ENCODE peak calls at places on chromosomes 5 and 9, in nine cellular contexts. A is K562, L is transverse colon, I is spleen, W is IMR-90, H is uterus, V is Peyer's patch, F is tibial nerve, E is lower leg skin. G is an unnamed sample.

GRCh38 chr5:459562-460412 is 16.8 kb downstream of the EXOC3 start:
- DNase-seq in A (no peak), L (peak), I (peak), W (no peak), H (no peak), V (peak), F (no peak), E (peak), G (no peak)

GRCh38 chr9:88998506-88998905 is 7.2 kb downstream of the S1PR3 start:
- DNase-seq in A (no peak), L (no peak), I (no peak), W (no peak), H (no peak), V (no peak), F (no peak), E (no peak), G (no peak)

GRCh38 chr5:36642089-36642488 is 35.7 kb downstream of the SLC1A3 start:
- DNase-seq in A (no peak), L (no peak), I (no peak), W (no peak), H (no peak), V (no peak), F (no peak), E (no peak), G (no peak)

GRCh38 chr5:62419609-62420008 is 7.0 kb downstream of the IPO11 start:
- DNase-seq in A (no peak), L (no peak), I (no peak), W (no peak), H (no peak), V (no peak), F (no peak), E (no peak), G (no peak)

GRCh38 chr5:68953885-68954617 is 139.8 kb upstream of the SLC30A5 start:
- DNase-seq in A (no peak), L (no peak), I (no peak), W (no peak), H (peak), V (no peak), F (peak), E (no peak), G (no peak)

GRCh38 chr9:35696520-35697215 is 6.9 kb upstream of the TPM2 start:
- DNase-seq in A (peak), L (peak), I (peak), W (peak), H (peak), V (peak), F (peak), E (no peak), G (peak)

GRCh38 chr5:95591490-95591901 is 28.4 kb upstream of the GPR150 start:
- DNase-seq in A (no peak), L (no peak), I (no peak), W (peak), H (no peak), V (no peak), F (no peak), E (no peak), G (peak)

GRCh38 chr9:102842421-102842820 is 152.7 kb upstream of the CYLC2 start:
- DNase-seq in A (no peak), L (no peak), I (no peak), W (no peak), H (no peak), V (no peak), F (no peak), E (no peak), G (no peak)

GRCh38 chr9:98503867-98504800 is 204.6 kb downstream of the GABBR2 start:
- DNase-seq in A (no peak), L (no peak), I (no peak), W (no peak), H (no peak), V (no peak), F (no peak), E (no peak), G (no peak)

GRCh38 chr9:130794923-130795495 is 40.0 kb upstream of the ABL1 start:
- DNase-seq in A (no peak), L (no peak), I (no peak), W (no peak), H (no peak), V (no peak), F (no peak), E (no peak), G (no peak)

GRCh38 chr5:1883925-1884637 is 1.4 kb upstream of the IRX4 start:
- DNase-seq in A (no peak), L (no peak), I (peak), W (no peak), H (no peak), V (no peak), F (no peak), E (no peak), G (no peak)

GRCh38 chr5:142726188-142726731 is 40.4 kb upstream of the FGF1 start:
- DNase-seq in A (no peak), L (no peak), I (no peak), W (peak), H (no peak), V (no peak), F (no peak), E (no peak), G (peak)

GRCh38 chr5:10485142-10485795 is 43.6 kb downstream of the ROPN1L start:
- DNase-seq in A (peak), L (no peak), I (peak), W (peak), H (no peak), V (no peak), F (peak), E (no peak), G (peak)

GRCh38 chr5:1228121-1228520 is 2.9 kb downstream of the SLC6A18 start:
- DNase-seq in A (no peak), L (no peak), I (no peak), W (no peak), H (no peak), V (no peak), F (no peak), E (no peak), G (no peak)

GRCh38 chr9:117084221-117084620 is 330.6 kb downstream of the ASTN2 start:
- DNase-seq in A (no peak), L (no peak), I (no peak), W (no peak), H (no peak), V (no peak), F (no peak), E (no peak), G (no peak)

GRCh38 chr5:72129730-72130129 is 22.5 kb downstream of the MAP1B start:
- DNase-seq in A (no peak), L (no peak), I (no peak), W (peak), H (no peak), V (no peak), F (no peak), E (no peak), G (no peak)

GRCh38 chr5:132098151-132098594 is 24.6 kb downstream of the CSF2 start:
- DNase-seq in A (peak), L (no peak), I (no peak), W (peak), H (no peak), V (no peak), F (no peak), E (peak), G (no peak)

GRCh38 chr9:126169736-126170135 is 156.9 kb upstream of the MVB12B start:
- DNase-seq in A (no peak), L (no peak), I (peak), W (no peak), H (no peak), V (no peak), F (no peak), E (no peak), G (no peak)

GRCh38 chr5:53011233-53011632 is 22.1 kb downstream of the ITGA2 start:
- DNase-seq in A (no peak), L (no peak), I (no peak), W (no peak), H (no peak), V (no peak), F (no peak), E (no peak), G (no peak)

GRCh38 chr9:109699019-109699418 is 81.0 kb upstream of the PALM2AKAP2 start:
- DNase-seq in A (no peak), L (no peak), I (no peak), W (no peak), H (no peak), V (no peak), F (no peak), E (no peak), G (no peak)

DNA sequence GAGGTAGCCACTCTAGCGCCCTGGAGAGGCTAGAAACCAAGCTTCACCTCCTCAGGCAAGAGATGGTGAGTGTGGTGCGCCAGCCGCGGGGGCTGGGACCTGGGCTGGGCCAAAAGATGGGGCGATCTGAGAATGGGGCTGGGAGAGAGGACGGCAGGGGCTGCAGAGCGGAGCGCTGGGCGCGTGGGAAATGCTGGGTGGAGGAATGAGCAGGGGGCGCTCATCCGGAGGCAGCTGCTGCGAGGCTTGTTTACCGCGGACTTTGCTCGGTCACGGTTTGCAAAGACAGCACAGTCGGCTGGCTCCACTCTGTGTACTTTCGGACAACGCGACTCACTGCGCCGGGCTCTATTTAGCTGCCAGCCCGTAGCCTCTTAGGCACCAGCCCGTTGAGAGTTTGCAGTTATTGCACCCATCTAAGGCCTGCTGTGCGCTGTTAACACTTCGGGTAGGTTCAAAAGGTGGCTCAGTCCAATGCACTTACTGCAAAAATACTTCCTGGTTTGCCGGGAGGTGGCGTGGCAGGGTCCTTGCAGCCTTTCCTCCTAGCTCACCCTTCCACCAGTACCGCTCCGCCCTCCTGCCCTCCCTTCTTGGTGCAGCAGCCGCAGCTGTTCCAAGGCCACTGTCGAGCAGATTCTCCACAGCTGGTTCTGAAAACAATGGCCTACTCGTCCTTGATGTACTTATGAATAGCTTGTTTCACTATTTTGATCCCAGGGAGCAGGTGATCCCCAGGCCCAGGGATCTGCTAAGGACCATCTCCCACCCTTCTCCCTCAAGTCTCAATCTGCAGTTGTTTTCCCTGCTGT is 1.3 kb downstream of the LURAP1L start:
- DNase-seq in A (peak), L (peak), I (peak), W (peak), H (peak), V (peak), F (peak), E (peak), G (peak)
- TF ChIP-seq POLR2A in A (no peak), L (peak), I (no peak), W (peak), H (no peak), V (peak), F (peak), E (no peak), G (peak)

GRCh38 chr9:4303002-4303401 is 3.1 kb upstream of the GLIS3 start:
- DNase-seq in A (no peak), L (no peak), I (no peak), W (peak), H (no peak), V (no peak), F (no peak), E (no peak), G (no peak)

GRCh38 chr9:4305586-4305985 is 5.7 kb upstream of the GLIS3 start:
- DNase-seq in A (no peak), L (no peak), I (no peak), W (no peak), H (no peak), V (no peak), F (no peak), E (no peak), G (no peak)

GRCh38 chr9:4306066-4306787 is 6.4 kb upstream of the GLIS3 start:
- DNase-seq in A (no peak), L (no peak), I (no peak), W (peak), H (no peak), V (no peak), F (no peak), E (no peak), G (no peak)

GRCh38 chr9:4306788-4307144 is 6.9 kb upstream of the GLIS3 start:
- DNase-seq in A (no peak), L (no peak), I (no peak), W (no peak), H (no peak), V (no peak), F (no peak), E (no peak), G (no peak)

GRCh38 chr9:4305065-4305481 is 5.2 kb upstream of the GLIS3 start:
- DNase-seq in A (no peak), L (no peak), I (no peak), W (no peak), H (no peak), V (no peak), F (no peak), E (no peak), G (no peak)
- TF ChIP-seq POLR2A in A (no peak), L (no peak), I (no peak), W (no peak), H (no peak), V (no peak), F (no peak), E (no peak), G (no peak)

GRCh38 chr5:157912621-157913325 is 53.8 kb upstream of the CLINT1 start:
- DNase-seq in A (no peak), L (peak), I (no peak), W (no peak), H (no peak), V (no peak), F (no peak), E (no peak), G (no peak)
- TF ChIP-seq POLR2A in A (no peak), L (no peak), I (no peak), W (no peak), H (no peak), V (no peak), F (no peak), E (no peak), G (no peak)

GRCh38 chr5:140115186-140115500 is 1.2 kb downstream of the PURA start:
- DNase-seq in A (no peak), L (no peak), I (no peak), W (no peak), H (no peak), V (no peak), F (no peak), E (no peak), G (no peak)
- TF ChIP-seq POLR2A in A (no peak), L (no peak), I (no peak), W (no peak), H (no peak), V (no peak), F (no peak), E (no peak), G (no peak)

DNA sequence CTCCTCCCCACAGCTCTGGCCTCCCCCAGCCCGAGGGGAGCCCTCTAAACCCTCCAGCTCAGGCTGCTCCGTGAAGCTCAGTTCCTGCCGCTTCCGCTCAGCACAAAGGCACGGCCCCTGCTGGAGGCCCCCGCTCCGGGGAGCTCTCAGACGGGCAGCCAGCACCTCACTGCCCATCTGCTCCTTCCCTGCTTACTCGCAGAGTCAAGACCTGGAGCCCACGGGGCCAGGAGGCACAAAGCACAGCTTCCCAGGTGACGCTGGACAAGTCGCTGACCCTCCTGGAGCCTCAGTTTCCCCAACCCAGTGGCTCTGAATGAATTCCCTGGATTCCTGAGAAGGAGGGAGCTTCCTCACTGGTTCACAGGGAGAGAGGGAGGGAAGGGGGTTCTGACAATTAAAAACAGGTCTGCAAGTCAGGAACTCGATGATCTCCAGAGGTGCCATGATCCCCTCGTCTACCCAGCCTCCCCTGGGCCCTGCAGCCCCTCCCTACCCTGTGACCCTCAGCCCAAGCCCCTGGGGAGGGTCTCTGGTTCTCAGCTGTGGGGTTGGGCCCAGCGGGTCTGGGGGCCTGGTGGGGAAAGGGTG is 36.2 kb downstream of the VAV2 start:
- DNase-seq in A (no peak), L (peak), I (peak), W (peak), H (no peak), V (no peak), F (no peak), E (no peak), G (no peak)
- TF ChIP-seq POLR2A in A (no peak), L (no peak), I (no peak), W (no peak), H (no peak), V (no peak), F (no peak), E (no peak), G (no peak)

GRCh38 chr5:115634343-115635132 is 8.7 kb upstream of the TMED7 start:
- DNase-seq in A (peak), L (peak), I (peak), W (peak), H (peak), V (peak), F (peak), E (peak), G (peak)

GRCh38 chr5:115636008-115636407 is 10.2 kb upstream of the TMED7 start:
- DNase-seq in A (no peak), L (no peak), I (no peak), W (no peak), H (no peak), V (no peak), F (no peak), E (no peak), G (no peak)

GRCh38 chr5:115640274-115640673 is 14.4 kb upstream of the TMED7 start:
- DNase-seq in A (no peak), L (no peak), I (no peak), W (no peak), H (no peak), V (no peak), F (no peak), E (no peak), G (no peak)

GRCh38 chr5:115639377-115639776 is 13.5 kb upstream of the TMED7 start:
- DNase-seq in A (no peak), L (no peak), I (no peak), W (no peak), H (no peak), V (no peak), F (no peak), E (no peak), G (no peak)

GRCh38 chr5:115637507-115637906 is 11.7 kb upstream of the TMED7 start:
- DNase-seq in A (no peak), L (no peak), I (no peak), W (no peak), H (no peak), V (no peak), F (no peak), E (no peak), G (no peak)
- TF ChIP-seq POLR2A in A (no peak), L (no peak), I (no peak), W (no peak), H (no peak), V (no peak), F (no peak), E (no peak), G (no peak)

DNA sequence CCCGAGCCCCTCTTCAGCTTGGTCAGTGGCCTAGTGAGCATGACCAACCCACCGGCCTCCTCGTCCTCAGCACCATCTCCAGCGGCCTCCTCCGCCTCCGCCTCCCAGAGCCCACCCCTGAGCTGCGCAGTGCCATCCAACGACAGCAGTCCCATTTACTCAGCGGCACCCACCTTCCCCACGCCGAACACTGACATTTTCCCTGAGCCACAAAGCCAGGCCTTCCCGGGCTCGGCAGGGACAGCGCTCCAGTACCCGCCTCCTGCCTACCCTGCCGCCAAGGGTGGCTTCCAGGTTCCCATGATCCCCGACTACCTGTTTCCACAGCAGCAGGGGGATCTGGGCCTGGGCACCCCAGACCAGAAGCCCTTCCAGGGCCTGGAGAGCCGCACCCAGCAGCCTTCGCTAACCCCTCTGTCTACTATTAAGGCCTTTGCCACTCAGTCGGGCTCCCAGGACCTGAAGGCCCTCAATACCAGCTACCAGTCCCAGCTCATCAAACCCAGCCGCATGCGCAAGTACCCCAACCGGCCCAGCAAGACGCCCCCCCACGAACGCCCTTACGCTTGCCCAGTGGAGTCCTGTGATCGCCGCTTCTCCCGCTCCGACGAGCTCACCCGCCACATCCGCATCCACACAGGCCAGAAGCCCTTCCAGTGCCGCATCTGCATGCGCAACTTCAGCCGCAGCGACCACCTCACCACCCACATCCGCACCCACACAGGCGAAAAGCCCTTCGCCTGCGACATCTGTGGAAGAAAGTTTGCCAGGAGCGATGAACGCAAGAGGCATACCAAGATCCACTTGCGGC is 1.8 kb downstream of the EGR1 start:
- DNase-seq in A (no peak), L (peak), I (peak), W (peak), H (peak), V (no peak), F (peak), E (no peak), G (no peak)
- TF ChIP-seq POLR2A in A (peak), L (peak), I (no peak), W (no peak), H (no peak), V (no peak), F (no peak), E (no peak), G (no peak)